ENCODE peak calls at places on chromosomes 4 and X, in five cellular contexts. H, G, T, J and R are unnamed samples.

GRCh38 chrX:41382699-41383645 is 49.0 kb downstream of the DDX3X start:
- DNase-seq in H (no peak), G (peak; percentile 46), T (no peak), J (peak; percentile 3), R (no peak)

GRCh38 chr4:4726051-4726450 is 133.4 kb upstream of the MSX1 start:
- DNase-seq in H (peak; percentile 14), G (no peak), T (no peak), J (no peak), R (no peak)

GRCh38 chr4:77073981-77074865 is 1.6 kb downstream of the CCNI start:
- DNase-seq in H (no peak), G (no peak), T (no peak), J (no peak), R (no peak)

GRCh38 chr4:66489783-66490452 is 819.6 kb upstream of the EPHA5 start:
- DNase-seq in H (no peak), G (no peak), T (no peak), J (peak; percentile 92), R (peak; percentile 63)

GRCh38 chr4:119014658-119015057 is 121.0 kb upstream of the MYOZ2 start:
- DNase-seq in H (no peak), G (no peak), T (no peak), J (no peak), R (no peak)

GRCh38 chr4:98586634-98587354 is 71.6 kb downstream of the TSPAN5 start:
- DNase-seq in H (no peak), G (no peak), T (no peak), J (no peak), R (no peak)

GRCh38 chr4:78409612-78410202 is 141.9 kb upstream of the ANXA3 start:
- DNase-seq in H (no peak), G (no peak), T (no peak), J (no peak), R (no peak)

GRCh38 chr4:40579983-40580382 is 49.7 kb downstream of the RBM47 start:
- DNase-seq in H (no peak), G (no peak), T (no peak), J (peak; percentile 31), R (peak; percentile 73)

GRCh38 chr4:145823743-145824142 is 114.9 kb downstream of the ZNF827 start:
- DNase-seq in H (no peak), G (no peak), T (no peak), J (no peak), R (no peak)

GRCh38 chr4:173924561-173924960 is 358.9 kb downstream of the FBXO8 start:
- DNase-seq in H (no peak), G (no peak), T (no peak), J (peak; percentile 60), R (no peak)

GRCh38 chr4:96052827-96053226 is 212.9 kb downstream of the PDHA2 start:
- DNase-seq in H (no peak), G (no peak), T (no peak), J (peak; percentile 9), R (no peak)

GRCh38 chrX:53262918-53263394 is 18.4 kb downstream of the IQSEC2 start:
- DNase-seq in H (peak; percentile 18), G (no peak), T (no peak), J (peak; percentile 59), R (no peak)

GRCh38 chrX:7987160-7987992 is 60.2 kb upstream of the PNPLA4 start:
- DNase-seq in H (no peak), G (no peak), T (no peak), J (peak; percentile 33), R (peak; percentile 59)

GRCh38 chr4:2825740-2826139 is 17.9 kb upstream of the ADD1 start:
- DNase-seq in H (no peak), G (no peak), T (no peak), J (no peak), R (no peak)